ENCODE peak calls at places on chromosome 17, in nine cellular contexts. G is stimulated activated CD4-positive, alpha-beta T cell treated with anti-CD3 and anti-CD28 coated beads, Interleukin-1b, Interleukin-23, amount 100 ng/mL, for 24 hours; A is HFF-Myc; Q is cardiac muscle cell; C is AG04450; V is body of pancreas; F is AG10803; W is stromal cell of bone marrow; L is CD4-positive, alpha-beta memory T cell. Z is an unnamed sample.

GRCh38 chr17:77892469-77893143 is 65.9 kb upstream of the TNRC6C start:
- DNase-seq in V (no peak), G (no peak), A (no peak), Q (peak), W (no peak), C (no peak), L (no peak), F (no peak), Z (no peak)

GRCh38 chr17:66417300-66417719 is 114.9 kb downstream of the PRKCA start:
- DNase-seq in C (no peak), W (no peak), A (no peak), Q (no peak), G (no peak), L (no peak), V (no peak), F (no peak), Z (no peak)

GRCh38 chr17:36930501-36930900 is 6.8 kb upstream of the LHX1 start:
- DNase-seq in L (no peak), A (no peak), F (no peak), V (no peak), Q (no peak), W (no peak), C (no peak), G (no peak), Z (no peak)

GRCh38 chr17:74561580-74561979 is 5.7 kb downstream of the CD300H start:
- DNase-seq in W (no peak), G (no peak), Q (no peak), F (no peak), A (no peak), V (no peak), C (no peak), L (no peak), Z (no peak)

GRCh38 chr17:17837966-17838962 is 1.5 kb upstream of the SREBF1 start:
- DNase-seq in Q (no peak), L (no peak), F (no peak), G (no peak), C (no peak), V (peak), A (no peak), W (no peak), Z (no peak)

GRCh38 chr17:18323007-18323406 is 7.9 kb downstream of the SMCR8 start:
- DNase-seq in A (no peak), C (no peak), V (no peak), G (no peak), Q (no peak), F (no peak), W (no peak), L (no peak), Z (no peak)

GRCh38 chr17:7842950-7843535 is 9.0 kb downstream of the KDM6B start:
- DNase-seq in V (peak), F (peak), C (peak), A (no peak), Q (peak), W (peak), L (no peak), G (no peak), Z (no peak)

GRCh38 chr17:2264023-2264860 is 39.3 kb downstream of the SMG6 start:
- DNase-seq in A (no peak), Q (peak), V (no peak), W (no peak), F (no peak), C (no peak), G (no peak), L (no peak), Z (no peak)

GRCh38 chr17:78300962-78301820 is 58.7 kb downstream of the SOCS3 start:
- DNase-seq in F (no peak), V (no peak), A (no peak), C (no peak), W (no peak), Q (no peak), L (no peak), G (no peak), Z (no peak)

GRCh38 chr17:35541434-35541833 is 4.0 kb upstream of the SLFN12L start:
- DNase-seq in F (no peak), L (no peak), W (no peak), A (no peak), V (no peak), C (no peak), G (no peak), Q (no peak), Z (no peak)

GRCh38 chr17:78374189-78374588 is 4.3 kb upstream of the PGS1 start:
- DNase-seq in Q (no peak), F (no peak), L (no peak), W (no peak), A (no peak), V (no peak), G (no peak), C (no peak), Z (no peak)

GRCh38 chr17:4073983-4074830 is 68.6 kb downstream of the ZZEF1 start:
- DNase-seq in Q (no peak), A (no peak), V (no peak), F (no peak), G (no peak), C (no peak), L (no peak), W (no peak), Z (no peak)

GRCh38 chr17:62778990-62779681 is 29.0 kb downstream of the MARCHF10 start:
- DNase-seq in G (no peak), Q (no peak), F (peak), A (peak), W (no peak), V (no peak), C (peak), L (no peak), Z (no peak)

GRCh38 chr17:33012522-33013033 is 20.9 kb downstream of the SPACA3 start:
- DNase-seq in G (no peak), W (peak), Q (no peak), A (peak), L (no peak), F (peak), C (peak), V (no peak), Z (no peak)

GRCh38 chr17:57913576-57914273 is 41.5 kb downstream of the CUEDC1 start:
- DNase-seq in G (no peak), A (no peak), L (no peak), W (peak), Q (no peak), C (no peak), V (no peak), F (no peak), Z (no peak)

GRCh38 chr17:69523252-69523861 is 108.9 kb downstream of the MAP2K6 start:
- DNase-seq in C (peak), V (peak), W (peak), F (peak), L (no peak), G (no peak), A (peak), Q (peak), Z (no peak)

GRCh38 chr17:78233678-78234077 is 2.2 kb downstream of the TMEM235 start:
- DNase-seq in F (no peak), G (no peak), W (no peak), C (no peak), Q (no peak), A (no peak), V (no peak), L (no peak), Z (no peak)